ENCODE peak calls at places on chromosomes 13 and 19, in nine cellular contexts. One of them, this sample, is unnamed.

GRCh38 chr19:35845215-35846037 is 6.9 kb downstream of the NPHS1 start:
- DNase-seq in AG04450: no peak
- DNase-seq in colonic mucosa: peak
- DNase-seq in CD4-positive, alpha-beta T cell: no peak
- DNase-seq in nephron progenitor cell: peak
- DNase-seq in D721Med: no peak
- DNase-seq in mammary epithelial cell: no peak
- DNase-seq in AG09319: no peak
- DNase-seq in brain microvascular endothelial cell: no peak
- DNase-seq in this sample: no peak

GRCh38 chr19:34375598-34375997 is 10.6 kb downstream of the GPI start:
- DNase-seq in CD4-positive, alpha-beta T cell: no peak
- DNase-seq in mammary epithelial cell: no peak
- DNase-seq in nephron progenitor cell: no peak
- DNase-seq in brain microvascular endothelial cell: no peak
- DNase-seq in D721Med: no peak
- DNase-seq in AG09319: no peak
- DNase-seq in colonic mucosa: no peak
- DNase-seq in AG04450: no peak
- DNase-seq in this sample: no peak

GRCh38 chr13:110149036-110149435 is 157.9 kb downstream of the COL4A1 start:
- DNase-seq in CD4-positive, alpha-beta T cell: no peak
- DNase-seq in brain microvascular endothelial cell: no peak
- DNase-seq in AG04450: no peak
- DNase-seq in mammary epithelial cell: no peak
- DNase-seq in colonic mucosa: no peak
- DNase-seq in AG09319: no peak
- DNase-seq in nephron progenitor cell: no peak
- DNase-seq in D721Med: no peak
- DNase-seq in this sample: no peak

GRCh38 chr13:40974460-40975407 is 44.4 kb downstream of the ELF1 start:
- DNase-seq in AG09319: no peak
- DNase-seq in D721Med: no peak
- DNase-seq in mammary epithelial cell: peak
- DNase-seq in colonic mucosa: peak
- DNase-seq in brain microvascular endothelial cell: peak
- DNase-seq in nephron progenitor cell: peak
- DNase-seq in CD4-positive, alpha-beta T cell: peak
- DNase-seq in AG04450: no peak
- DNase-seq in this sample: peak

GRCh38 chr13:103386341-103386740 is 320.1 kb upstream of the SLC10A2 start:
- DNase-seq in CD4-positive, alpha-beta T cell: no peak
- DNase-seq in D721Med: no peak
- DNase-seq in AG09319: no peak
- DNase-seq in brain microvascular endothelial cell: peak
- DNase-seq in nephron progenitor cell: no peak
- DNase-seq in AG04450: no peak
- DNase-seq in colonic mucosa: no peak
- DNase-seq in mammary epithelial cell: peak
- DNase-seq in this sample: no peak

GRCh38 chr13:114079601-114080536 is 52.6 kb downstream of the RASA3 start:
- DNase-seq in D721Med: no peak
- DNase-seq in brain microvascular endothelial cell: no peak
- DNase-seq in nephron progenitor cell: peak
- DNase-seq in AG04450: no peak
- DNase-seq in AG09319: no peak
- DNase-seq in colonic mucosa: no peak
- DNase-seq in mammary epithelial cell: no peak
- DNase-seq in CD4-positive, alpha-beta T cell: no peak
- DNase-seq in this sample: no peak

GRCh38 chr19:58387338-58388174 is 487 bp downstream of the RPS5 start:
- DNase-seq in CD4-positive, alpha-beta T cell: no peak
- DNase-seq in AG04450: no peak
- DNase-seq in nephron progenitor cell: no peak
- DNase-seq in colonic mucosa: no peak
- DNase-seq in D721Med: no peak
- DNase-seq in brain microvascular endothelial cell: no peak
- DNase-seq in AG09319: no peak
- DNase-seq in mammary epithelial cell: no peak
- DNase-seq in this sample: no peak

GRCh38 chr19:18373892-18374629 is 11.9 kb upstream of the GDF15 start:
- DNase-seq in brain microvascular endothelial cell: peak
- DNase-seq in nephron progenitor cell: peak
- DNase-seq in D721Med: no peak
- DNase-seq in colonic mucosa: peak
- DNase-seq in AG04450: peak
- DNase-seq in mammary epithelial cell: peak
- DNase-seq in CD4-positive, alpha-beta T cell: peak
- DNase-seq in AG09319: peak
- DNase-seq in this sample: peak

GRCh38 chr13:27997904-27998522 is 9.5 kb upstream of the URAD start:
- DNase-seq in CD4-positive, alpha-beta T cell: no peak
- DNase-seq in brain microvascular endothelial cell: peak
- DNase-seq in AG09319: no peak
- DNase-seq in AG04450: no peak
- DNase-seq in colonic mucosa: peak
- DNase-seq in nephron progenitor cell: peak
- DNase-seq in D721Med: no peak
- DNase-seq in mammary epithelial cell: peak
- DNase-seq in this sample: peak

GRCh38 chr13:99821741-99822140 is 149.8 kb downstream of the ZIC5 start:
- DNase-seq in CD4-positive, alpha-beta T cell: no peak
- DNase-seq in D721Med: no peak
- DNase-seq in mammary epithelial cell: no peak
- DNase-seq in AG09319: no peak
- DNase-seq in brain microvascular endothelial cell: no peak
- DNase-seq in nephron progenitor cell: no peak
- DNase-seq in AG04450: no peak
- DNase-seq in colonic mucosa: no peak
- DNase-seq in this sample: no peak

GRCh38 chr13:28429685-28430290 is 65.1 kb downstream of the FLT1 start:
- DNase-seq in mammary epithelial cell: no peak
- DNase-seq in CD4-positive, alpha-beta T cell: no peak
- DNase-seq in brain microvascular endothelial cell: no peak
- DNase-seq in AG09319: no peak
- DNase-seq in nephron progenitor cell: no peak
- DNase-seq in AG04450: no peak
- DNase-seq in colonic mucosa: no peak
- DNase-seq in D721Med: no peak
- DNase-seq in this sample: peak

GRCh38 chr13:104011505-104012270 is 945.5 kb upstream of the SLC10A2 start:
- DNase-seq in D721Med: no peak
- DNase-seq in colonic mucosa: no peak
- DNase-seq in brain microvascular endothelial cell: no peak
- DNase-seq in CD4-positive, alpha-beta T cell: no peak
- DNase-seq in nephron progenitor cell: peak
- DNase-seq in AG04450: no peak
- DNase-seq in mammary epithelial cell: no peak
- DNase-seq in AG09319: no peak
- DNase-seq in this sample: no peak

GRCh38 chr13:80873589-80873988 is 532.7 kb upstream of the SPRY2 start:
- DNase-seq in D721Med: no peak
- DNase-seq in mammary epithelial cell: peak
- DNase-seq in nephron progenitor cell: no peak
- DNase-seq in CD4-positive, alpha-beta T cell: no peak
- DNase-seq in colonic mucosa: no peak
- DNase-seq in brain microvascular endothelial cell: no peak
- DNase-seq in AG09319: no peak
- DNase-seq in AG04450: no peak
- DNase-seq in this sample: peak

GRCh38 chr19:16463991-16464575 is 7.7 kb downstream of the EPS15L1 start:
- DNase-seq in mammary epithelial cell: no peak
- DNase-seq in AG04450: no peak
- DNase-seq in AG09319: no peak
- DNase-seq in CD4-positive, alpha-beta T cell: no peak
- DNase-seq in D721Med: no peak
- DNase-seq in nephron progenitor cell: no peak
- DNase-seq in colonic mucosa: no peak
- DNase-seq in brain microvascular endothelial cell: peak
- DNase-seq in this sample: no peak

GRCh38 chr13:97257800-97258799 is 36.0 kb downstream of the MBNL2 start:
- DNase-seq in AG09319: peak
- DNase-seq in nephron progenitor cell: no peak
- DNase-seq in D721Med: no peak
- DNase-seq in mammary epithelial cell: peak
- DNase-seq in AG04450: no peak
- DNase-seq in CD4-positive, alpha-beta T cell: no peak
- DNase-seq in brain microvascular endothelial cell: peak
- DNase-seq in colonic mucosa: no peak
- DNase-seq in this sample: peak
- TF ChIP-seq CTCF in AG09319: peak
- TF ChIP-seq CTCF in nephron progenitor cell: no peak
- TF ChIP-seq CTCF in D721Med: no peak
- TF ChIP-seq CTCF in mammary epithelial cell: no peak
- TF ChIP-seq CTCF in AG04450: peak
- TF ChIP-seq CTCF in CD4-positive, alpha-beta T cell: no peak
- TF ChIP-seq CTCF in brain microvascular endothelial cell: peak
- TF ChIP-seq CTCF in colonic mucosa: no peak
- TF ChIP-seq CTCF in this sample: no peak

GRCh38 chr13:111557921-111558699 is 237.7 kb downstream of the TEX29 start:
- DNase-seq in D721Med: no peak
- DNase-seq in AG09319: no peak
- DNase-seq in nephron progenitor cell: no peak
- DNase-seq in mammary epithelial cell: no peak
- DNase-seq in AG04450: no peak
- DNase-seq in CD4-positive, alpha-beta T cell: no peak
- DNase-seq in brain microvascular endothelial cell: no peak
- DNase-seq in colonic mucosa: no peak
- DNase-seq in this sample: no peak
- TF ChIP-seq CTCF in D721Med: no peak
- TF ChIP-seq CTCF in AG09319: no peak
- TF ChIP-seq CTCF in nephron progenitor cell: no peak
- TF ChIP-seq CTCF in mammary epithelial cell: no peak
- TF ChIP-seq CTCF in AG04450: no peak
- TF ChIP-seq CTCF in CD4-positive, alpha-beta T cell: no peak
- TF ChIP-seq CTCF in brain microvascular endothelial cell: no peak
- TF ChIP-seq CTCF in colonic mucosa: no peak
- TF ChIP-seq CTCF in this sample: no peak

DNA sequence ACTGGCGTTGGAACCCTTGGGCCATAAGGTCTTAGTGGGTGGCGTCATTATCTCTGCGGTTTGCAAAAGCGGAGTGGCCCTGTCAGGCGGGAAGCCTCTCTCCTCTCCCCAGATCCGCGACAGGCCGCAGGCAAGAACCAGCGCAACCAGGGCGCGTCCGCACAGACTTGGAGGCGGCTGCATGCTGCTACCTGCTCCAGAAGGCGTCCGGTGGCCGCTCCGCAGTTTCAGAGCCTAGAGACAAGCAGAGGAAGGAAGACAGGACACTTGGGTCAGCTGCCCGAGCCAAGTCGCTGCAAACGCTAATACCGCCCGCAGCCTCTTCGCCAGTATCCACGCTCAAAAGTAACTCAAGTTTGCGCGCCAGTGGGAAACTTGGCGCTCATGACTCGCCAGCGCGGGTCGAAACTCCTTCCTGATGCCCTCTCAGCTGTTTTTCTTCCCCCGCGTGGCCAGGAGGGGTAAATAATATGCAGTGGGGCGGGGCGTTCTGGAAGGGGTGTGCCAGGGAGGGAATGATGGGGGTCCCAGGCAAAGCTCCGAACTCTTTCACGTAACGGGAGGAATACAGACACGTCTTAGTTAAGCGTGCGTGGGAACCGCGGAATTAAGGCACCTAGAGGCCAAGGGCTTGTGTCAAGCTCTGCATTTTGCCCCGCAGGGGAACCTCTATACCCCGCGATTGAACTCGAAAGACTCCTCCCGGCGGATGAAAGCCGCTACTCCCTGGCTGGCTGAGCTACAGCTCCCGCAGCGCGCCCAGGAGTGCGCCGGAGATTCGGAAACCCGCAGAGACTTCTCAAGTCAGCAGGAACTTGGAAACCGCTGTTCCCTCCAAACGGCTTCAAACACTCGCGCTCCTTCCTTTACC is at the start of gene EDNRB:
- DNase-seq in mammary epithelial cell: peak
- DNase-seq in AG04450: no peak
- DNase-seq in CD4-positive, alpha-beta T cell: no peak
- DNase-seq in D721Med: no peak
- DNase-seq in nephron progenitor cell: peak
- DNase-seq in brain microvascular endothelial cell: peak
- DNase-seq in colonic mucosa: peak
- DNase-seq in AG09319: no peak
- DNase-seq in this sample: no peak
- TF ChIP-seq CTCF in mammary epithelial cell: no peak
- TF ChIP-seq CTCF in AG04450: peak
- TF ChIP-seq CTCF in CD4-positive, alpha-beta T cell: no peak
- TF ChIP-seq CTCF in D721Med: no peak
- TF ChIP-seq CTCF in nephron progenitor cell: no peak
- TF ChIP-seq CTCF in brain microvascular endothelial cell: peak
- TF ChIP-seq CTCF in colonic mucosa: no peak
- TF ChIP-seq CTCF in AG09319: peak
- TF ChIP-seq CTCF in this sample: no peak

GRCh38 chr13:39786091-39786490 is 130.6 kb downstream of the COG6 start:
- DNase-seq in AG09319: no peak
- DNase-seq in colonic mucosa: no peak
- DNase-seq in CD4-positive, alpha-beta T cell: no peak
- DNase-seq in brain microvascular endothelial cell: no peak
- DNase-seq in mammary epithelial cell: no peak
- DNase-seq in AG04450: no peak
- DNase-seq in nephron progenitor cell: no peak
- DNase-seq in D721Med: no peak
- DNase-seq in this sample: no peak

GRCh38 chr13:39781381-39781780 is 125.9 kb downstream of the COG6 start:
- DNase-seq in AG09319: no peak
- DNase-seq in D721Med: no peak
- DNase-seq in brain microvascular endothelial cell: no peak
- DNase-seq in AG04450: no peak
- DNase-seq in mammary epithelial cell: no peak
- DNase-seq in nephron progenitor cell: no peak
- DNase-seq in colonic mucosa: no peak
- DNase-seq in CD4-positive, alpha-beta T cell: no peak
- DNase-seq in this sample: no peak

GRCh38 chr13:39784347-39784746 is 128.9 kb downstream of the COG6 start:
- DNase-seq in mammary epithelial cell: no peak
- DNase-seq in D721Med: no peak
- DNase-seq in AG04450: peak
- DNase-seq in colonic mucosa: no peak
- DNase-seq in AG09319: no peak
- DNase-seq in CD4-positive, alpha-beta T cell: no peak
- DNase-seq in nephron progenitor cell: no peak
- DNase-seq in brain microvascular endothelial cell: no peak
- DNase-seq in this sample: no peak

GRCh38 chr13:39779337-39780270 is 124.1 kb downstream of the COG6 start:
- DNase-seq in brain microvascular endothelial cell: peak
- DNase-seq in AG09319: no peak
- DNase-seq in mammary epithelial cell: no peak
- DNase-seq in colonic mucosa: no peak
- DNase-seq in CD4-positive, alpha-beta T cell: peak
- DNase-seq in D721Med: no peak
- DNase-seq in AG04450: no peak
- DNase-seq in nephron progenitor cell: no peak
- DNase-seq in this sample: no peak

DNA sequence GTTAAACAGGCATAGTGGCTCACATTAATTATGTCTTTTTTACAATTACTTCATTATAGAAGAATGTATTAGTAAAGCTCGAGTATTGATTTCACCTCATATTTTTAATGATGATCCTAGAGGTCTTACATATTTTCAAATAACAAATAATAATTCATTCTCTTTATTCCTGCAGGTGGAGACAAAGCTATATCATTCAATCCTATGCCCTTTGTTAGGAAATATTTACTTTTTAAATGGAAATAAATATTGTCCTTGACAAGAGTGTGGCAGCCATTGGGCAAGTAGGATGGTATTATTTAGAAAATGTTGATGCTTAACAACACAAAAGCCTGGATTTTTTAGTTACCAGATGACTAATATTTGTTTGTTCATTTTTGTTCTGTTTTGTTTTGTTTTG is 127.6 kb downstream of the COG6 start:
- DNase-seq in AG04450: no peak
- DNase-seq in brain microvascular endothelial cell: no peak
- DNase-seq in AG09319: no peak
- DNase-seq in colonic mucosa: no peak
- DNase-seq in mammary epithelial cell: no peak
- DNase-seq in D721Med: no peak
- DNase-seq in CD4-positive, alpha-beta T cell: no peak
- DNase-seq in nephron progenitor cell: no peak
- DNase-seq in this sample: no peak
- TF ChIP-seq CTCF in AG04450: no peak
- TF ChIP-seq CTCF in brain microvascular endothelial cell: no peak
- TF ChIP-seq CTCF in AG09319: no peak
- TF ChIP-seq CTCF in colonic mucosa: no peak
- TF ChIP-seq CTCF in mammary epithelial cell: peak
- TF ChIP-seq CTCF in D721Med: peak
- TF ChIP-seq CTCF in CD4-positive, alpha-beta T cell: no peak
- TF ChIP-seq CTCF in nephron progenitor cell: no peak
- TF ChIP-seq CTCF in this sample: no peak

This sample was measured in GM20000.